ENCODE peak calls at places on chromosomes 16 and 17, in seven cellular contexts. One of them, this sample, is unnamed.

GRCh38 chr17:77491921-77492445 is 351.2 kb downstream of the SEC14L1 start:
- DNase-seq in midbrain: no peak
- DNase-seq in tibial artery: no peak
- DNase-seq in activated T-cell treated with anti-CD3 and anti-CD28 coated beads, Interleukin-2, amount 50 U/mL, for 72 hours: peak
- DNase-seq in naive thymus-derived CD8-positive, alpha-beta T cell: no peak
- DNase-seq in endothelial cell: no peak
- DNase-seq in T-helper 17 cell: peak
- DNase-seq in this sample: no peak

GRCh38 chr17:9427460-9428315 is 147.9 kb downstream of the STX8 start:
- DNase-seq in midbrain: no peak
- DNase-seq in tibial artery: no peak
- DNase-seq in activated T-cell treated with anti-CD3 and anti-CD28 coated beads, Interleukin-2, amount 50 U/mL, for 72 hours: no peak
- DNase-seq in naive thymus-derived CD8-positive, alpha-beta T cell: no peak
- DNase-seq in endothelial cell: no peak
- DNase-seq in T-helper 17 cell: no peak
- DNase-seq in this sample: no peak

GRCh38 chr17:30517786-30518185 is 40.6 kb downstream of the GOSR1 start:
- DNase-seq in midbrain: no peak
- DNase-seq in tibial artery: no peak
- DNase-seq in activated T-cell treated with anti-CD3 and anti-CD28 coated beads, Interleukin-2, amount 50 U/mL, for 72 hours: no peak
- DNase-seq in naive thymus-derived CD8-positive, alpha-beta T cell: no peak
- DNase-seq in endothelial cell: no peak
- DNase-seq in T-helper 17 cell: no peak
- DNase-seq in this sample: no peak

GRCh38 chr17:38579934-38580333 is 25.8 kb downstream of the SRCIN1 start:
- DNase-seq in midbrain: peak
- DNase-seq in tibial artery: no peak
- DNase-seq in activated T-cell treated with anti-CD3 and anti-CD28 coated beads, Interleukin-2, amount 50 U/mL, for 72 hours: peak
- DNase-seq in naive thymus-derived CD8-positive, alpha-beta T cell: no peak
- DNase-seq in endothelial cell: peak
- DNase-seq in T-helper 17 cell: no peak
- DNase-seq in this sample: peak

GRCh38 chr16:24518498-24518897 is 20.9 kb upstream of the RBBP6 start:
- DNase-seq in midbrain: no peak
- DNase-seq in tibial artery: no peak
- DNase-seq in activated T-cell treated with anti-CD3 and anti-CD28 coated beads, Interleukin-2, amount 50 U/mL, for 72 hours: no peak
- DNase-seq in naive thymus-derived CD8-positive, alpha-beta T cell: no peak
- DNase-seq in endothelial cell: no peak
- DNase-seq in T-helper 17 cell: no peak
- DNase-seq in this sample: no peak

GRCh38 chr17:63774141-63774981 is at the start of gene DDX42:
- DNase-seq in midbrain: no peak
- DNase-seq in tibial artery: peak
- DNase-seq in activated T-cell treated with anti-CD3 and anti-CD28 coated beads, Interleukin-2, amount 50 U/mL, for 72 hours: peak
- DNase-seq in naive thymus-derived CD8-positive, alpha-beta T cell: no peak
- DNase-seq in endothelial cell: peak
- DNase-seq in T-helper 17 cell: peak
- DNase-seq in this sample: peak

GRCh38 chr16:27434141-27435051 is 32.4 kb downstream of the IL21R start:
- DNase-seq in midbrain: no peak
- DNase-seq in tibial artery: no peak
- DNase-seq in activated T-cell treated with anti-CD3 and anti-CD28 coated beads, Interleukin-2, amount 50 U/mL, for 72 hours: no peak
- DNase-seq in naive thymus-derived CD8-positive, alpha-beta T cell: no peak
- DNase-seq in endothelial cell: no peak
- DNase-seq in T-helper 17 cell: no peak
- DNase-seq in this sample: no peak

GRCh38 chr16:4314532-4315184 is 1.2 kb upstream of the GLIS2 start:
- DNase-seq in midbrain: no peak
- DNase-seq in tibial artery: no peak
- DNase-seq in activated T-cell treated with anti-CD3 and anti-CD28 coated beads, Interleukin-2, amount 50 U/mL, for 72 hours: peak
- DNase-seq in naive thymus-derived CD8-positive, alpha-beta T cell: no peak
- DNase-seq in endothelial cell: no peak
- DNase-seq in T-helper 17 cell: no peak
- DNase-seq in this sample: peak

GRCh38 chr16:60945225-60945624 is 1091.0 kb downstream of the CDH8 start:
- DNase-seq in midbrain: no peak
- DNase-seq in tibial artery: no peak
- DNase-seq in activated T-cell treated with anti-CD3 and anti-CD28 coated beads, Interleukin-2, amount 50 U/mL, for 72 hours: no peak
- DNase-seq in naive thymus-derived CD8-positive, alpha-beta T cell: no peak
- DNase-seq in endothelial cell: peak
- DNase-seq in T-helper 17 cell: no peak
- DNase-seq in this sample: no peak

GRCh38 chr17:75842963-75843576 is 1.1 kb downstream of the UNC13D start:
- DNase-seq in midbrain: no peak
- DNase-seq in tibial artery: no peak
- DNase-seq in activated T-cell treated with anti-CD3 and anti-CD28 coated beads, Interleukin-2, amount 50 U/mL, for 72 hours: peak
- DNase-seq in naive thymus-derived CD8-positive, alpha-beta T cell: no peak
- DNase-seq in endothelial cell: no peak
- DNase-seq in T-helper 17 cell: no peak
- DNase-seq in this sample: no peak

GRCh38 chr16:19896951-19897350 is 12.3 kb upstream of the GPRC5B start:
- DNase-seq in midbrain: no peak
- DNase-seq in tibial artery: no peak
- DNase-seq in activated T-cell treated with anti-CD3 and anti-CD28 coated beads, Interleukin-2, amount 50 U/mL, for 72 hours: no peak
- DNase-seq in naive thymus-derived CD8-positive, alpha-beta T cell: no peak
- DNase-seq in endothelial cell: no peak
- DNase-seq in T-helper 17 cell: no peak
- DNase-seq in this sample: no peak

GRCh38 chr16:70481929-70482536 is 27.6 kb downstream of the FCSK start:
- DNase-seq in midbrain: no peak
- DNase-seq in tibial artery: no peak
- DNase-seq in activated T-cell treated with anti-CD3 and anti-CD28 coated beads, Interleukin-2, amount 50 U/mL, for 72 hours: no peak
- DNase-seq in naive thymus-derived CD8-positive, alpha-beta T cell: no peak
- DNase-seq in endothelial cell: no peak
- DNase-seq in T-helper 17 cell: no peak
- DNase-seq in this sample: no peak

GRCh38 chr16:81480856-81481821 is 36.5 kb downstream of the CMIP start:
- DNase-seq in midbrain: peak
- DNase-seq in tibial artery: peak
- DNase-seq in activated T-cell treated with anti-CD3 and anti-CD28 coated beads, Interleukin-2, amount 50 U/mL, for 72 hours: peak
- DNase-seq in naive thymus-derived CD8-positive, alpha-beta T cell: no peak
- DNase-seq in endothelial cell: no peak
- DNase-seq in T-helper 17 cell: no peak
- DNase-seq in this sample: no peak

GRCh38 chr17:41919840-41920579 is 1.3 kb upstream of the ACLY start:
- DNase-seq in midbrain: no peak
- DNase-seq in tibial artery: no peak
- DNase-seq in activated T-cell treated with anti-CD3 and anti-CD28 coated beads, Interleukin-2, amount 50 U/mL, for 72 hours: no peak
- DNase-seq in naive thymus-derived CD8-positive, alpha-beta T cell: no peak
- DNase-seq in endothelial cell: no peak
- DNase-seq in T-helper 17 cell: no peak
- DNase-seq in this sample: no peak

GRCh38 chr16:10922328-10923145 is 19.7 kb downstream of the DEXI start:
- DNase-seq in midbrain: no peak
- DNase-seq in tibial artery: peak
- DNase-seq in activated T-cell treated with anti-CD3 and anti-CD28 coated beads, Interleukin-2, amount 50 U/mL, for 72 hours: no peak
- DNase-seq in naive thymus-derived CD8-positive, alpha-beta T cell: no peak
- DNase-seq in endothelial cell: no peak
- DNase-seq in T-helper 17 cell: no peak
- DNase-seq in this sample: no peak

This sample was measured in Calu3.